ENCODE peak calls at places on chromosomes 1 and 21, in six cellular contexts. Z is naive thymus-derived CD4-positive, alpha-beta T cell; X is mucosa of descending colon; Q is pancreas; F is body of pancreas; B is A549. K is an unnamed sample.

GRCh38 chr1:203448521-203449061 is 27.0 kb upstream of the PRELP start:
- DNase-seq in Z (no peak), X (no peak), Q (no peak), F (no peak), B (no peak), K (no peak)

GRCh38 chr1:197915797-197916686 is 1.1 kb upstream of the LHX9 start:
- DNase-seq in Z (no peak), X (no peak), Q (no peak), F (peak; percentile 57), B (peak; percentile 85), K (no peak)

GRCh38 chr1:245153645-245154428 is 948 bp upstream of the KIF26B start:
- DNase-seq in Z (peak; percentile 29), X (no peak), Q (no peak), F (no peak), B (peak; percentile 46), K (no peak)

GRCh38 chr21:34852438-34852837 is 183.6 kb downstream of the CLIC6 start:
- DNase-seq in Z (no peak), X (no peak), Q (no peak), F (no peak), B (no peak), K (no peak)

GRCh38 chr1:42950146-42950480 is 8.6 kb downstream of the SLC2A1 start:
- DNase-seq in Z (no peak), X (no peak), Q (no peak), F (no peak), B (no peak), K (no peak)

GRCh38 chr1:226322986-226323385 is 14.0 kb upstream of the LIN9 start:
- DNase-seq in Z (no peak), X (no peak), Q (no peak), F (no peak), B (no peak), K (no peak)

GRCh38 chr1:205570796-205571537 is 60.8 kb downstream of the ELK4 start:
- DNase-seq in Z (peak; percentile 10), X (no peak), Q (no peak), F (no peak), B (no peak), K (no peak)

GRCh38 chr1:182604128-182604834 is at the start of gene RGS16:
- DNase-seq in Z (peak; percentile 95), X (peak; percentile 96), Q (peak; percentile 90), F (peak; percentile 94), B (peak; percentile 93), K (peak; percentile 89)

GRCh38 chr1:42931911-42932422 is 26.7 kb downstream of the SLC2A1 start:
- DNase-seq in Z (peak; percentile 73), X (peak; percentile 96), Q (peak; percentile 45), F (peak; percentile 62), B (no peak), K (peak; percentile 88)

GRCh38 chr1:43354936-43355335 is 3.8 kb upstream of the CDC20 start:
- DNase-seq in Z (no peak), X (no peak), Q (no peak), F (no peak), B (no peak), K (no peak)

GRCh38 chr1:54859687-54860391 is 27.2 kb downstream of the DHCR24 start:
- DNase-seq in Z (no peak), X (no peak), Q (no peak), F (no peak), B (no peak), K (no peak)

GRCh38 chr1:8858112-8858668 is 20.3 kb downstream of the ENO1 start:
- DNase-seq in Z (no peak), X (no peak), Q (no peak), F (peak; percentile 29), B (no peak), K (no peak)

GRCh38 chr1:230105754-230106625 is 39.0 kb downstream of the GALNT2 start:
- DNase-seq in Z (no peak), X (no peak), Q (peak; percentile 61), F (peak; percentile 73), B (peak; percentile 89), K (no peak)

GRCh38 chr1:114169509-114169908 is 15.8 kb upstream of the SYT6 start:
- DNase-seq in Z (no peak), X (no peak), Q (no peak), F (no peak), B (no peak), K (no peak)

GRCh38 chr1:89629146-89629545 is 3.8 kb upstream of the LRRC8C start:
- DNase-seq in Z (no peak), X (no peak), Q (no peak), F (no peak), B (no peak), K (no peak)

GRCh38 chr1:43199093-43199726 is 27.1 kb downstream of the CFAP57 start:
- DNase-seq in Z (no peak), X (no peak), Q (no peak), F (no peak), B (no peak), K (no peak)

GRCh38 chr21:14457762-14458161 is 74.8 kb upstream of the HSPA13 start:
- DNase-seq in Z (no peak), X (no peak), Q (no peak), F (no peak), B (no peak), K (no peak)

GRCh38 chr1:216032977-216033376 is 390.3 kb downstream of the USH2A start:
- DNase-seq in Z (no peak), X (no peak), Q (no peak), F (no peak), B (no peak), K (no peak)

GRCh38 chr1:114196992-114197907 is 43.6 kb upstream of the SYT6 start:
- DNase-seq in Z (no peak), X (no peak), Q (no peak), F (no peak), B (no peak), K (no peak)

GRCh38 chr1:172308148-172308547 is 112.3 kb upstream of the C1orf105 start:
- DNase-seq in Z (no peak), X (no peak), Q (no peak), F (no peak), B (no peak), K (no peak)
- H3K4me3 ChIP-seq in Z (no peak overlapping the region), X (no peak overlapping the region), Q (no peak overlapping the region), F (no peak overlapping the region), B (no peak overlapping the region), K (no peak overlapping the region)

DNA sequence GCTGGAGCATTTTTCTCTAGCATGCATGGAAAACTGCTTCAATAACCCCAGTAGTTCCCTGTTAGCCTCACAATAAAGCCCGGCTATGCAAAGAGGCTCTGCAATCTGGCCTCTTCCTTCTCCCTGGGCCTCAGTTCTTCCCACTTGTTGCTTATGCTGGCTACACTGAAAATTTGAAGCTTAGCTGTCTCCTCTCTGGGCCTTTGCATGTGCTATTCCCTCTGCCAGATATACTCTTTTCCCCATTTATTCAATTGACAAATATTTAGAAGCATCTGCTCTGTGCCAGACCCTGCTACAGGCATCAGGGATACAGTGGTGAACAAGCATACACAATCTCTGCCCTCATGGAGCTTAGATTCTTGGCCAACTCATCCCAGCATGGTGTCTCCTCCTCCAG is 15.3 kb downstream of the CRYBG2 start:
- DNase-seq in Z (no peak), X (no peak), Q (no peak), F (no peak), B (no peak), K (no peak)
- H3K4me3 ChIP-seq in Z (no peak overlapping the region), X (no peak overlapping the region), Q (no peak overlapping the region), F (no peak overlapping the region), B (no peak overlapping the region), K (no peak overlapping the region)

GRCh38 chr1:119631086-119631432 is 17.0 kb downstream of the ZNF697 start:
- DNase-seq in Z (no peak), X (no peak), Q (no peak), F (no peak), B (no peak), K (no peak)
- H3K4me3 ChIP-seq in Z (no peak overlapping the region), X (no peak overlapping the region), Q (peak overlapping the region; percentile 42), F (no peak overlapping the region), B (no peak overlapping the region), K (no peak overlapping the region)

DNA sequence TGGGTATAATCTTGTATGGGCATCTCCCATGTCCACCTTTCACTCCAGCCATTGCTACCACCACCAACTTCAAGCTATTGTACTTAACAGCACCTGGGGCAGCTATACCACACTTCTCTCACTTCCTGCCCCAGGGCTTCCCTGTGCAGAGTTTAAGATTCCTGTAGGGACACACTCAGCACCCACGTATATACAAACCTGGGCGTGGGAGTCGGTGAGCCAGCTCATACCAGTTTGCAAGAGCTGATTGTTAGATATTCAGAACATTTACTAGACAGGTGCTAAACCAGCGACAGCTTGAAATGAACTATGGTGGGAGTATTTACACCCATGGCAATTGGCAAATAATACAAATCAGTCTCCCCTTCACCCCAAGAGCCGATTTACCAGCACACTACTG is 114.8 kb upstream of the CSF3R start:
- DNase-seq in Z (no peak), X (no peak), Q (no peak), F (no peak), B (no peak), K (no peak)
- H3K4me3 ChIP-seq in Z (no peak overlapping the region), X (no peak overlapping the region), Q (no peak overlapping the region), F (no peak overlapping the region), B (no peak overlapping the region), K (no peak overlapping the region)

GRCh38 chr1:27590917-27591508 is 12.9 kb downstream of the AHDC1 start:
- DNase-seq in Z (no peak), X (peak; percentile 75), Q (no peak), F (no peak), B (no peak), K (no peak)
- H3K4me3 ChIP-seq in Z (no peak overlapping the region), X (no peak overlapping the region), Q (no peak overlapping the region), F (no peak overlapping the region), B (no peak overlapping the region), K (no peak overlapping the region)

DNA sequence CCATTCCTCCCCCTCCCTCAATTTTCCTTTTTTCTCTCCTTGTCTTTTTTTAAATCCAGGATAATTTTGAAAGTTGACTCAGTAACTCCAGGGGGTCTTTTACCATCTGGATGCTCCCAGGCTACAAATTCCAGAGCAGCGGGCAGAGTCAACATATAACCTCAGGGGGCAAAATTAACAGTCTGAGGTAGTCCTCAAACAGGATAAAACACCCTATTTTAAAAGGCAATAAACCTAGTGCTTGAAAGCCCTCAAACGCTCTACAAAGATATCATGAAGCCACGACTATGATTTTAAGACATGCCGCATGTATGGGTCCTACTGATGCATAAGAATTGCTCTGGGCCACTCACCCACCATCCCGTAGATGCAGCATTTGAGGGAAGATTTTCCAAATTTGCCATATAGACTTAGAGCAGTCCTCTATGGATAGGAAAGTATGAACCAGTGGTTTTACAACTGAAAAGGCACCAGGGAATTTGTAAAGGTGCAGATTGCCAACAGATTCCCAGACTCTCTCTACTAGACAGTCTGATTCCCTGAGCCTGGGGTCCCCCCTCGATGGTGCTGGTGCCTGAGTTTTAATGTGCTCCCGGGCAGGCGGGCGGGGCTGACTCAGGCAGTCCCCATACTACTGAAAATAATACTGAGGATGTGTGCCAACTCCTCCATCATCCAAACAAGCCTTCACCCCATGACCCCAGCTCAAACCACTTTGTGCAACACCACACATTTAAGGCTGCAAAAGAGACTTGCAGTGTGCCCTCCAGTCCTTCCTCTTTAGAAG is 37.2 kb downstream of the PTPN14 start:
- DNase-seq in Z (no peak), X (no peak), Q (no peak), F (no peak), B (no peak), K (no peak)
- H3K4me3 ChIP-seq in Z (no peak overlapping the region), X (no peak overlapping the region), Q (no peak overlapping the region), F (no peak overlapping the region), B (no peak overlapping the region), K (no peak overlapping the region)